ENCODE peak calls at places on chromosomes 7 and 10, in five cellular contexts. M is endothelial cell; G is stimulated activated CD4-positive, alpha-beta T cell treated with anti-CD3 and anti-CD28 coated beads, TNF-alpha, amount 100 ng/mL, for 24 hours; C is NCI-H1694 treated with DMSO at 0.1 percent for 48 hours; S is activated naive CD4-positive, alpha-beta T cell. T is an unnamed sample.

GRCh38 chr7:44985900-44986217 is 7.0 kb upstream of the MYO1G start:
- DNase-seq in M (no peak), G (no peak), C (no peak), S (no peak), T (no peak)

GRCh38 chr7:156896388-156897022 is 3.5 kb upstream of the LMBR1 start:
- DNase-seq in M (no peak), G (no peak), C (no peak), S (no peak), T (no peak)

GRCh38 chr7:101814081-101814995 is 3.1 kb upstream of the CUX1 start:
- DNase-seq in M (peak), G (no peak), C (peak), S (no peak), T (no peak)

GRCh38 chr10:35194906-35195305 is 68.3 kb downstream of the CREM start:
- DNase-seq in M (no peak), G (peak), C (no peak), S (no peak), T (no peak)

GRCh38 chr7:23246540-23246939 is at the start of gene GPNMB:
- DNase-seq in M (no peak), G (no peak), C (no peak), S (no peak), T (no peak)

GRCh38 chr7:94052398-94053180 is 48.4 kb upstream of the BET1 start:
- DNase-seq in M (no peak), G (no peak), C (no peak), S (no peak), T (no peak)

GRCh38 chr10:80118669-80119068 is 13.9 kb upstream of the PLAC9 start:
- DNase-seq in M (no peak), G (no peak), C (no peak), S (no peak), T (no peak)

GRCh38 chr7:46716926-46717325 is 795.9 kb upstream of the IGFBP3 start:
- DNase-seq in M (no peak), G (no peak), C (no peak), S (no peak), T (no peak)

GRCh38 chr7:128821724-128822123 is 8.5 kb upstream of the FLNC start:
- DNase-seq in M (no peak), G (no peak), C (no peak), S (no peak), T (no peak)

GRCh38 chr7:431658-432111 is 88.0 kb downstream of the PDGFA start:
- DNase-seq in M (no peak), G (no peak), C (no peak), S (no peak), T (no peak)

GRCh38 chr7:119903090-119903489 is 369.9 kb upstream of the KCND2 start:
- DNase-seq in M (no peak), G (no peak), C (no peak), S (no peak), T (no peak)

GRCh38 chr7:127792528-127793342 is 140.7 kb downstream of the SND1 start:
- DNase-seq in M (peak), G (peak), C (no peak), S (no peak), T (no peak)

GRCh38 chr7:108024538-108024937 is 21.6 kb upstream of the LAMB1 start:
- DNase-seq in M (no peak), G (no peak), C (no peak), S (no peak), T (no peak)

GRCh38 chr7:131346885-131347592 is 19.4 kb downstream of the MKLN1 start:
- DNase-seq in M (no peak), G (no peak), C (no peak), S (no peak), T (no peak)

GRCh38 chr10:115355162-115355760 is 262.1 kb downstream of the ATRNL1 start:
- DNase-seq in M (peak), G (no peak), C (peak), S (no peak), T (no peak)